ENCODE peak calls at places on chromosome 19, in five cellular contexts. Z, U, S, Q and N are unnamed samples.

GRCh38 chr19:15769586-15769985 is 17.9 kb upstream of the OR10H5 start:
- DNase-seq in U (no peak), S (no peak), Q (peak), Z (no peak), N (peak)

GRCh38 chr19:6672693-6673290 is 2.8 kb upstream of the TNFSF14 start:
- DNase-seq in Q (no peak), S (no peak), U (no peak), Z (no peak), N (no peak)

GRCh38 chr19:36488816-36489138 is 584 bp downstream of the ZNF566 start:
- DNase-seq in U (no peak), Z (peak), S (no peak), Q (peak), N (no peak)

GRCh38 chr19:45484273-45484945 is 12.4 kb downstream of the RTN2 start:
- DNase-seq in Q (no peak), Z (no peak), U (peak), S (no peak), N (no peak)

GRCh38 chr19:58024661-58025060 is 9.2 kb upstream of the ZSCAN1 start:
- DNase-seq in Q (no peak), Z (no peak), U (no peak), S (no peak), N (no peak)

GRCh38 chr19:6577410-6578125 is 13.4 kb downstream of the CD70 start:
- DNase-seq in U (no peak), Q (no peak), S (peak), Z (no peak), N (no peak)

GRCh38 chr19:18781885-18782527 is 9.1 kb downstream of the COMP start:
- DNase-seq in Q (no peak), S (no peak), Z (no peak), U (no peak), N (no peak)

GRCh38 chr19:20078696-20079095 is 896 bp downstream of the ZNF90 start:
- DNase-seq in U (peak), S (no peak), Q (no peak), Z (peak), N (peak)

GRCh38 chr19:28039677-28040381 is 1173.1 kb downstream of the UQCRFS1 start:
- DNase-seq in Z (peak), Q (no peak), S (no peak), U (peak), N (no peak)

GRCh38 chr19:7732045-7732444 is at the start of gene CLEC4G:
- DNase-seq in Z (no peak), U (no peak), S (no peak), Q (no peak), N (no peak)

GRCh38 chr19:12331211-12331941 is 2.1 kb downstream of the ZNF563 start:
- DNase-seq in Q (no peak), U (no peak), Z (peak), S (no peak), N (no peak)

DNA sequence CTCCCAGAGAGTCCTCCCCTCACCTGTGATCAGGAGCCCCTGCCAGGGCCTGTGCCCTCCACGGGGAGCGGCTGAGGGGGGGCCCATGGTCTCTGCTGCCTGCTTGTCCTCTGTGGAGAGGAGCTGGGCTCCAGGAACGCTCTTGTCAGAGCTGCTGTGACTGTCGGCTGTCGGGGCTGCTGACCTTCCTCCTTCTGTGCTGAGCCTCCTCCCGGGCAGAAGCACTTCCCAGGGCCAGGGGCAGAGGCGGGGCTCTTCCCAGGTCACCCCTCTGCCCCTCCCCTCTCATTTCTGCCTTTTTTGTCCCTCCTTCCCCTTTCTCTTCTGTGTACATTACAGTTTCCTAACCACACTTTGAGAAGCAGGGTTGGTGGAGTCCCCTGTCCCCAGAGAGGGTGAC is at the start of gene CEACAM4:
- DNase-seq in Z (no peak), S (no peak), U (no peak), Q (no peak), N (no peak)
- TF ChIP-seq EZH2phosphoT487 in Z (no peak), S (no peak), U (no peak), Q (no peak), N (no peak)

GRCh38 chr19:55383789-55384575 is at the start of gene TMEM238:
- DNase-seq in Q (peak), S (peak), U (peak), Z (peak), N (peak)

GRCh38 chr19:55386515-55386947 is 799 bp downstream of the RPL28 start:
- DNase-seq in U (peak), S (no peak), Z (no peak), Q (no peak), N (no peak)

GRCh38 chr19:55384576-55385235 is 614 bp upstream of the TMEM238 start:
- DNase-seq in U (peak), Z (no peak), Q (no peak), S (no peak), N (peak)

GRCh38 chr19:55385749-55386514 is at the start of gene RPL28:
- DNase-seq in Z (peak), S (peak), U (peak), Q (peak), N (peak)

GRCh38 chr19:55385236-55385748 is 440 bp upstream of the RPL28 start:
- DNase-seq in U (peak), Q (peak), Z (peak), S (peak), N (peak)
- TF ChIP-seq EZH2phosphoT487 in U (no peak), Q (no peak), Z (no peak), S (no peak), N (no peak)

GRCh38 chr19:49843265-49843664 is 7.7 kb upstream of the PTOV1 start:
- DNase-seq in Z (no peak), S (no peak), Q (no peak), U (no peak), N (no peak)
- TF ChIP-seq EZH2phosphoT487 in Z (no peak), S (no peak), Q (no peak), U (no peak), N (no peak)

GRCh38 chr19:55362174-55362989 is 678 bp downstream of the GARIN5B start:
- DNase-seq in S (no peak), U (no peak), Z (no peak), Q (no peak), N (no peak)
- TF ChIP-seq EZH2phosphoT487 in S (no peak), U (no peak), Z (no peak), Q (no peak), N (no peak)

GRCh38 chr19:40304306-40304705 is 19.2 kb upstream of the AKT2 start:
- DNase-seq in U (no peak), Q (no peak), S (no peak), Z (no peak), N (no peak)

GRCh38 chr19:40303765-40304164 is 18.6 kb upstream of the AKT2 start:
- DNase-seq in U (no peak), Z (no peak), Q (no peak), S (no peak), N (no peak)

GRCh38 chr19:40309666-40310065 is 24.5 kb upstream of the AKT2 start:
- DNase-seq in U (no peak), Q (no peak), Z (no peak), S (no peak), N (no peak)

GRCh38 chr19:40302224-40303011 is 17.3 kb upstream of the AKT2 start:
- DNase-seq in U (no peak), S (no peak), Z (no peak), Q (no peak), N (no peak)

GRCh38 chr19:40305403-40305802 is 20.3 kb upstream of the AKT2 start:
- DNase-seq in Q (peak), S (peak), U (peak), Z (peak), N (peak)
- TF ChIP-seq EZH2phosphoT487 in Q (no peak), S (no peak), U (no peak), Z (no peak), N (no peak)

GRCh38 chr19:48415869-48416268 is 22.4 kb downstream of the GRIN2D start:
- DNase-seq in Q (no peak), S (no peak), U (no peak), Z (no peak), N (no peak)
- TF ChIP-seq EZH2phosphoT487 in Q (no peak), S (no peak), U (no peak), Z (no peak), N (no peak)

GRCh38 chr19:39475748-39476147 is 4.9 kb upstream of the TIMM50 start:
- DNase-seq in S (no peak), Q (no peak), U (no peak), Z (no peak), N (no peak)
- TF ChIP-seq EZH2phosphoT487 in S (no peak), Q (no peak), U (no peak), Z (no peak), N (no peak)

GRCh38 chr19:56668676-56669075 is 2.9 kb downstream of the ZNF835 start:
- DNase-seq in U (no peak), S (no peak), Q (no peak), Z (no peak), N (no peak)

GRCh38 chr19:56670961-56671612 is 470 bp downstream of the ZNF835 start:
- DNase-seq in Z (no peak), Q (no peak), S (no peak), U (no peak), N (no peak)

GRCh38 chr19:56667311-56667870 is 4.2 kb downstream of the ZNF835 start:
- DNase-seq in Z (no peak), U (no peak), Q (no peak), S (no peak), N (no peak)

GRCh38 chr19:56670401-56670960 is 1.1 kb downstream of the ZNF835 start:
- DNase-seq in Q (no peak), Z (no peak), U (no peak), S (no peak), N (no peak)

DNA sequence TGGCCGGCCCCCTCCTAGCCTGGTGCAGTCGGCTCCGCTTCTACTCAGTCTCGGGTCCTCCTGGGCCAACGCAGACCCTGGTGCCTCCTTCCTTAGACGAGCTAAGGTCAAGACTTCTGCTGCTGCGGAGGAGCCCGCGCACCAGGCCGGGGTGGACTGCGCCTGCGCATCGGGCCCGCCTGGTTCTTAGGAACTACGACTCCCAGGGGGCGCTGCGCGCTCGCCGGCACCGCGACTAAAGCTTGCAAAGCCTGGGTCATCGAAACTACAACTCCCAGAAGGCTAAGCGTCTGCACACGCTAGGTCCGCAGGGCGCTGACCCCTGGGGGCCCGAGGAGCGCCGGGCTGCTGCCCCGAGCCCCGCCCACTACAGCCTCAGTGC is at the start of gene ZNF835:
- DNase-seq in S (no peak), U (peak), Z (no peak), Q (no peak), N (peak)
- TF ChIP-seq EZH2phosphoT487 in S (no peak), U (no peak), Z (no peak), Q (no peak), N (no peak)